ENCODE peak calls at places on chromosomes 2 and 18, in five cellular contexts. I is EH; T is stimulated activated CD8-positive, alpha-beta memory T cell treated with anti-CD3 and anti-CD28 coated beads, Interleukin-12 subunit alpha, Interleukin-12 subunit beta, amount 100 ng/mL, for 1 hour; C is activated CD4-positive, alpha-beta T cell treated with anti-CD3 and anti-CD28 coated beads, Interleukin-2, amount 10 ng/mL, durations not matched to agents 7 days and 5 days; D is SHP77. Z is an unnamed sample.

GRCh38 chr2:95260028-95261023 is 13.9 kb upstream of the PROM2 start:
- DNase-seq in D (no peak), T (no peak), I (no peak), C (no peak), Z (peak; percentile 7)

GRCh38 chr18:67621025-67621713 is 104.6 kb upstream of the DSEL start:
- DNase-seq in C (no peak), I (no peak), T (no peak), D (no peak), Z (no peak)

GRCh38 chr2:12861344-12861942 is 144.7 kb downstream of the TRIB2 start:
- DNase-seq in I (peak; percentile 85), D (no peak), T (no peak), C (peak; percentile 26), Z (peak; percentile 78)

GRCh38 chr2:132582360-132582759 is 87.6 kb downstream of the LYPD1 start:
- DNase-seq in D (peak; percentile 32), C (no peak), T (no peak), I (no peak), Z (peak; percentile 69)

GRCh38 chr2:81324046-81324445 is 1019.5 kb upstream of the LRRTM1 start:
- DNase-seq in C (no peak), I (no peak), D (peak; percentile 12), T (no peak), Z (no peak)

GRCh38 chr2:163266772-163267171 is 428.2 kb upstream of the KCNH7 start:
- DNase-seq in D (no peak), T (no peak), I (peak; percentile 93), C (no peak), Z (peak; percentile 81)

GRCh38 chr18:8426401-8426800 is 182.8 kb upstream of the RAB12 start:
- DNase-seq in T (no peak), I (no peak), C (peak; percentile 13), D (no peak), Z (no peak)

GRCh38 chr2:138183700-138184099 is 219.4 kb downstream of the HNMT start:
- DNase-seq in T (no peak), C (no peak), I (no peak), D (no peak), Z (no peak)

GRCh38 chr18:65755616-65756015 is 4.8 kb downstream of the CDH7 start:
- DNase-seq in I (no peak), D (peak; percentile 27), T (no peak), C (no peak), Z (no peak)

GRCh38 chr2:29528371-29528770 is 393.0 kb downstream of the ALK start:
- DNase-seq in T (no peak), D (no peak), C (no peak), I (no peak), Z (no peak)

GRCh38 chr2:30113617-30114293 is 33.1 kb upstream of the YPEL5 start:
- DNase-seq in T (no peak), D (no peak), I (peak; percentile 99), C (no peak), Z (peak; percentile 93)

GRCh38 chr2:47269316-47270232 is 114.5 kb upstream of the STPG4 start:
- DNase-seq in I (peak; percentile 99), T (no peak), D (no peak), C (no peak), Z (peak; percentile 99)

GRCh38 chr2:26669099-26669498 is 23.4 kb upstream of the KCNK3 start:
- DNase-seq in D (no peak), I (no peak), C (no peak), T (no peak), Z (no peak)

GRCh38 chr2:51424418-51424817 is 392.5 kb upstream of the NRXN1 start:
- DNase-seq in I (no peak), D (no peak), C (no peak), T (no peak), Z (no peak)

GRCh38 chr2:148754864-148755263 is 110.3 kb downstream of the EPC2 start:
- DNase-seq in T (no peak), I (no peak), D (no peak), C (no peak), Z (no peak)

GRCh38 chr2:112621792-112622527 is 23.8 kb upstream of the SLC20A1 start:
- DNase-seq in C (no peak), T (no peak), D (no peak), I (peak; percentile 84), Z (peak; percentile 94)

GRCh38 chr2:231926761-231927565 is 767 bp upstream of the NPPC start:
- DNase-seq in T (no peak), C (no peak), D (no peak), I (no peak), Z (peak; percentile 6)

GRCh38 chr2:166351319-166351718 is 24.4 kb downstream of the SCN9A start:
- DNase-seq in I (peak; percentile 81), T (no peak), C (no peak), D (no peak), Z (peak; percentile 86)

GRCh38 chr2:15311201-15311882 is 249.8 kb downstream of the NBAS start:
- DNase-seq in I (no peak), D (no peak), C (no peak), T (no peak), Z (no peak)

GRCh38 chr2:136057023-136057801 is 60.7 kb downstream of the CXCR4 start:
- DNase-seq in I (no peak), C (peak; percentile 28), T (no peak), D (no peak), Z (no peak)

GRCh38 chr2:45390433-45390832 is 220.6 kb downstream of the SRBD1 start:
- DNase-seq in I (no peak), C (no peak), D (no peak), T (no peak), Z (no peak)

GRCh38 chr2:216287251-216287650 is 85.0 kb downstream of the MARCHF4 start:
- DNase-seq in T (no peak), I (peak; percentile 72), C (no peak), D (no peak), Z (no peak)

GRCh38 chr2:120602251-120602650 is 133.4 kb upstream of the GLI2 start:
- DNase-seq in D (no peak), I (no peak), T (no peak), C (no peak), Z (no peak)

GRCh38 chr2:104982111-104982510 is 55.8 kb upstream of the MRPS9 start:
- DNase-seq in T (no peak), D (no peak), I (no peak), C (no peak), Z (no peak)

GRCh38 chr18:8696749-8697211 is 8.6 kb upstream of the MTCL1 start:
- DNase-seq in T (peak; percentile 65), C (peak; percentile 73), D (no peak), I (peak; percentile 69), Z (peak; percentile 48)

GRCh38 chr2:197286805-197287595 is 23.6 kb downstream of the ANKRD44 start:
- DNase-seq in T (no peak), C (peak; percentile 69), I (peak; percentile 95), D (no peak), Z (peak; percentile 97)

GRCh38 chr2:133457862-133458261 is 110.4 kb downstream of the NCKAP5 start:
- DNase-seq in D (no peak), C (no peak), I (peak; percentile 55), T (no peak), Z (no peak)

GRCh38 chr2:16438571-16439294 is 226.9 kb downstream of the CYRIA start:
- DNase-seq in I (no peak), C (no peak), T (no peak), D (no peak), Z (no peak)

GRCh38 chr2:40115348-40115747 is 336.3 kb upstream of the THUMPD2 start:
- DNase-seq in I (no peak), D (no peak), T (no peak), C (no peak), Z (no peak)

GRCh38 chr18:35005963-35006577 is 35.1 kb upstream of the MAPRE2 start:
- DNase-seq in I (peak; percentile 73), D (peak; percentile 53), C (peak; percentile 43), T (no peak), Z (peak; percentile 70)

GRCh38 chr18:75213610-75214009 is 3.0 kb downstream of the TSHZ1 start:
- DNase-seq in D (peak; percentile 43), C (no peak), I (peak; percentile 89), T (no peak), Z (peak; percentile 36)

GRCh38 chr2:199309411-199309810 is 148.3 kb downstream of the SATB2 start:
- DNase-seq in C (no peak), T (no peak), I (no peak), D (no peak), Z (no peak)

Z was measured in IMR-90.